ENCODE peak calls at places on chromosomes 12 and 14, in nine cellular contexts. X, D, H, U, L, B, T, Q and Z are unnamed samples.

GRCh38 chr12:65960820-65961691 is 136.8 kb downstream of the HMGA2 start:
- DNase-seq in Q (no peak), L (no peak), X (no peak), D (no peak), H (peak; percentile 53), U (no peak), B (no peak), T (no peak), Z (no peak)

GRCh38 chr12:12839886-12840285 is 26.7 kb downstream of the DDX47 start:
- DNase-seq in T (peak; percentile 87), D (peak; percentile 47), B (peak; percentile 84), Q (no peak), L (peak; percentile 90), U (no peak), X (no peak), H (peak; percentile 87), Z (no peak)

GRCh38 chr12:22443379-22444316 is 100.7 kb downstream of the C2CD5 start:
- DNase-seq in U (peak; percentile 62), Q (peak; percentile 55), T (peak; percentile 54), B (peak; percentile 83), D (peak; percentile 69), L (peak; percentile 75), H (peak; percentile 79), X (peak; percentile 78), Z (peak; percentile 43)

GRCh38 chr12:125674554-125674953 is 609.3 kb downstream of the AACS start:
- DNase-seq in H (no peak), X (no peak), U (no peak), D (no peak), Q (no peak), B (no peak), L (no peak), T (no peak), Z (no peak)

GRCh38 chr12:50187084-50187900 is 20.1 kb upstream of the CERS5 start:
- DNase-seq in X (no peak), Q (no peak), U (no peak), H (peak; percentile 94), D (no peak), L (no peak), T (no peak), B (no peak), Z (no peak)

GRCh38 chr12:110813298-110813697 is 33.5 kb upstream of the CCDC63 start:
- DNase-seq in X (no peak), H (no peak), B (no peak), T (no peak), U (no peak), Q (no peak), D (no peak), L (no peak), Z (no peak)

GRCh38 chr14:68794856-68795601 is 2.2 kb upstream of the ZFP36L1 start:
- DNase-seq in D (peak; percentile 45), B (peak; percentile 80), Q (no peak), U (peak; percentile 68), T (peak; percentile 54), L (no peak), H (peak; percentile 95), X (peak; percentile 80), Z (no peak)

GRCh38 chr14:49461529-49462401 is 124.4 kb downstream of the RPS29 start:
- DNase-seq in L (peak; percentile 78), B (peak; percentile 62), D (peak; percentile 70), U (peak; percentile 69), T (peak; percentile 62), Q (no peak), H (peak; percentile 81), X (no peak), Z (no peak)

GRCh38 chr14:33512201-33512600 is 438.7 kb downstream of the EGLN3 start:
- DNase-seq in B (no peak), X (no peak), H (no peak), Q (no peak), D (no peak), L (no peak), U (no peak), T (no peak), Z (no peak)

GRCh38 chr14:55599250-55599879 is 19.4 kb downstream of the KTN1 start:
- DNase-seq in L (peak; percentile 75), X (no peak), H (no peak), U (peak; percentile 74), D (peak; percentile 54), B (no peak), T (peak; percentile 81), Q (peak; percentile 61), Z (no peak)

GRCh38 chr14:102923201-102923919 is 897 bp downstream of the AMN start:
- DNase-seq in U (no peak), D (no peak), X (no peak), B (no peak), T (peak; percentile 36), L (no peak), H (no peak), Q (no peak), Z (no peak)

GRCh38 chr12:26845057-26845666 is 12.2 kb upstream of the ITPR2 start:
- DNase-seq in B (peak; percentile 88), D (peak; percentile 70), Q (peak; percentile 64), U (peak; percentile 78), X (peak; percentile 81), T (peak; percentile 61), L (peak; percentile 44), H (peak; percentile 34), Z (peak; percentile 49)

GRCh38 chr12:51177897-51178296 is 5.0 kb upstream of the TFCP2 start:
- DNase-seq in B (no peak), U (no peak), T (no peak), Q (no peak), X (no peak), H (no peak), L (no peak), D (no peak), Z (no peak)

GRCh38 chr12:96233941-96234461 is 39.8 kb downstream of the ELK3 start:
- DNase-seq in Q (peak; percentile 83), X (peak; percentile 99), L (no peak), H (peak; percentile 95), T (peak; percentile 80), D (peak; percentile 55), U (peak; percentile 39), B (peak; percentile 96), Z (peak; percentile 99)

GRCh38 chr12:126617312-126617711 is 1552.1 kb downstream of the AACS start:
- DNase-seq in H (no peak), D (no peak), T (no peak), B (no peak), Q (no peak), X (no peak), U (no peak), L (no peak), Z (no peak)

GRCh38 chr12:114403690-114404450 is 2.1 kb downstream of the TBX5 start:
- DNase-seq in X (no peak), H (peak; percentile 69), U (no peak), Q (no peak), T (no peak), L (no peak), B (no peak), D (no peak), Z (no peak)

GRCh38 chr14:35539969-35540368 is 6.0 kb downstream of the INSM2 start:
- DNase-seq in X (no peak), U (no peak), H (no peak), L (no peak), B (no peak), T (no peak), Q (no peak), D (no peak), Z (no peak)

GRCh38 chr14:92973265-92973797 is 50.4 kb downstream of the CHGA start:
- DNase-seq in U (peak; percentile 65), B (peak; percentile 87), Q (peak; percentile 69), X (peak; percentile 94), H (peak; percentile 53), T (peak; percentile 81), L (no peak), D (peak; percentile 62), Z (peak; percentile 93)

DNA sequence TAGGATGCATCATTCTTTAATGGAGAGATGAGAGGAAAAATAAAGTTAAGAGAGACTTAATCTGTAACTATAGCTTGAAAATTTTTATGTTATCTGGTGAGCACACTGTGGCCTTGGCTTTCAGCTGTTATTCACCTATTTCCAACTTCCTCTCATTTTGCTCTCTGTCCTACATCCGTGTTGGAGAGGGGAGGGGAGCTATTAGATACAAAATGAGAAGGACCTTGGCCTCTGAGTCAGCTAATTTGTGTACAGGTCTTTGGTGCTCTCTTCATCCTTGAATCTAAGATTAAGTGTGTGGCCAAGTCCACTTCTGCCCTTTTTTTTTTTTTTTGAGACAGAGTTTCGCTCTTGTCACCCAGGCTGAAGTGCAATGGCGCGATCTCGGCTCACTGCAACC is 887 bp upstream of the APOBEC1 start:
- DNase-seq in U (no peak), X (no peak), L (no peak), D (no peak), B (no peak), H (no peak), Q (no peak), T (no peak), Z (no peak)
- H3K27me3 ChIP-seq in U (no peaks in the 10 kb centered on the region), X (no peaks in the 10 kb centered on the region), L (no peaks in the 10 kb centered on the region), D (no peaks in the 10 kb centered on the region), B (no peaks in the 10 kb centered on the region), H (no peaks in the 10 kb centered on the region), Q (no peaks in the 10 kb centered on the region), T (no peaks in the 10 kb centered on the region), Z (no peaks in the 10 kb centered on the region)

GRCh38 chr12:132986885-132987225 is 688 bp downstream of the ZNF26 start:
- DNase-seq in D (no peak), H (peak; percentile 27), Q (no peak), L (no peak), B (no peak), T (no peak), U (no peak), X (no peak), Z (no peak)

GRCh38 chr12:132986001-132986884 is at the start of gene ZNF26:
- DNase-seq in X (peak; percentile 94), L (peak; percentile 60), U (peak; percentile 91), D (peak; percentile 91), T (peak; percentile 93), H (peak; percentile 91), B (peak; percentile 95), Q (peak; percentile 82), Z (peak; percentile 90)
- TF ChIP-seq POLR2A in X (no peak), L (no peak), U (peak; percentile 75), D (no peak), T (peak; percentile 69), H (peak; percentile 74), B (peak; percentile 67), Q (peak; percentile 33), Z (peak; percentile 60)

DNA sequence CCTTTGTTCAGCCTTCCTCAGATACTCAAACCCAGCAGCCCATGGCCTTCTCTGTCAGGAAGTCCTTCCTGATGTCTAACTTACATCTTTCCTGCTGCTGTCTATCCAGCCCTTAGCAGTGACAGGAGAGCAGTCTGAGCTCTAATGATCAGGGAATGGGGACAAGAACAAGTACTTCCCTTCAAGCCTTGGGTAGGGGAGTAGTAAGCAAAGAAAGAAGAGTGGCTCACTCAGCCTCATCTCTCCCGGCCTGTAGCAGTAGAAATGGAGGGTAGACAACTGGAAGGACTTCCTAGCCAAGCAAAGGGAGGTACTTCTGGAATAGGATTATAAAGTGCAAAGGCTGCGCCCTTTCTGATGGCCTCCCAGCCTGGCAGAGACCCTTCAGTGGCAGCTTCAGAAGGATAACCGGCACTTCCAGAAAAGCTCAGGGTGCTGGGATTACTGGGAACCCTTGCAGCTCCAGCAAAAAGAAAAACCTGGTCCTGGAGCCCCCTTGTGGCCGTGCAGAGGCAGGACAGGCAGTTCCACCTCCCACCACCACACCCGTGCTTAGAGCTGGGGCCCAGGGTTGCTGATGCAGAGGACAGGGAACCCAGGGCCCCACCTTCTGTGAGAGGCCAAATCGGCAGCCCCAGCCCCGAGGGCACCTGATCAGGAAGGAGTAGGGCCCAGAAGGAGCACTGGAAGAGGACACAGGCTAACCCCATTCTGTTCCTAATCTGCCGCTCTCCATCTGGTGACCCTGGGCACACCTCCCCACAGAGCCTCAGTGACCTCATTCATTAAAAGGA is 12.4 kb upstream of the SMUG1 start:
- DNase-seq in H (peak; percentile 65), Q (peak; percentile 77), T (peak; percentile 68), B (peak; percentile 87), L (peak; percentile 65), D (peak; percentile 66), X (peak; percentile 77), U (peak; percentile 67), Z (peak; percentile 78)
- H3K27me3 ChIP-seq in H (peaks cover 33% of the 10 kb centered on the region), Q (no peaks in the 10 kb centered on the region), T (peaks cover 100% of the 10 kb centered on the region), B (no peaks in the 10 kb centered on the region), L (no peaks in the 10 kb centered on the region), D (peaks cover 98% of the 10 kb centered on the region), X (peaks cover 90% of the 10 kb centered on the region), U (no peaks in the 10 kb centered on the region), Z (no peaks in the 10 kb centered on the region)

GRCh38 chr12:123270380-123271181 is 1.1 kb downstream of the CDK2AP1 start:
- DNase-seq in D (no peak), H (peak; percentile 28), L (no peak), B (peak; percentile 63), T (peak; percentile 36), Q (no peak), U (no peak), X (peak; percentile 72), Z (peak; percentile 38)
- TF ChIP-seq POLR2A in D (no peak), H (no peak), L (no peak), B (no peak), T (no peak), Q (no peak), U (no peak), X (no peak), Z (no peak)